ENCODE peak calls at places on chromosome 21, in seven cellular contexts. T is anterior cingulate cortex, B is mesendoderm, Q is sigmoid colon, I is heart left ventricle, R is T-helper 1 cell, W is aorta. O is an unnamed sample.

GRCh38 chr21:38984982-38985422 is 179.3 kb downstream of the ETS2 start:
- DNase-seq in I (no peak), B (no peak), R (no peak), T (no peak), W (no peak), Q (no peak), O (peak)

GRCh38 chr21:21730524-21730923 is 732.3 kb downstream of the NCAM2 start:
- DNase-seq in T (no peak), B (no peak), W (no peak), R (no peak), Q (no peak), I (no peak), O (no peak)

GRCh38 chr21:33069994-33070811 is at the start of gene OLIG1:
- DNase-seq in W (no peak), I (peak), T (peak), R (no peak), B (peak), Q (no peak), O (peak)

GRCh38 chr21:36694041-36694515 is 4.8 kb upstream of the SIM2 start:
- DNase-seq in B (peak), W (no peak), I (no peak), R (no peak), Q (no peak), T (no peak), O (no peak)

GRCh38 chr21:31278511-31279155 is 65.4 kb downstream of the TIAM1 start:
- DNase-seq in W (no peak), T (no peak), R (no peak), I (no peak), Q (no peak), B (no peak), O (no peak)

GRCh38 chr21:42107881-42108553 is 36.9 kb downstream of the UMODL1 start:
- DNase-seq in I (peak), T (peak), Q (no peak), R (peak), W (peak), B (peak), O (no peak)

GRCh38 chr21:44778499-44778911 is 23.1 kb downstream of the UBE2G2 start:
- DNase-seq in T (no peak), B (peak), R (no peak), Q (no peak), I (no peak), W (no peak), O (no peak)

GRCh38 chr21:33657124-33657842 is 15.0 kb downstream of the ITSN1 start:
- DNase-seq in Q (no peak), W (no peak), B (no peak), T (no peak), R (no peak), I (no peak), O (no peak)

GRCh38 chr21:37032877-37033471 is 26.5 kb downstream of the RIPPLY3 start:
- DNase-seq in T (no peak), I (no peak), B (no peak), Q (peak), R (no peak), W (no peak), O (no peak)

GRCh38 chr21:17793675-17794123 is 25.5 kb downstream of the C21orf91 start:
- DNase-seq in B (no peak), T (no peak), I (no peak), R (no peak), Q (no peak), W (no peak), O (no peak)

GRCh38 chr21:38609580-38609979 is 111.3 kb upstream of the ERG start:
- DNase-seq in W (no peak), R (no peak), T (no peak), B (no peak), Q (no peak), I (no peak), O (no peak)

GRCh38 chr21:41973427-41973831 is 19.6 kb upstream of the C2CD2 start:
- DNase-seq in I (peak), W (no peak), R (no peak), T (no peak), Q (no peak), B (no peak), O (no peak)

GRCh38 chr21:32666258-32666657 is 54.1 kb upstream of the CFAP298 start:
- DNase-seq in I (no peak), W (no peak), T (no peak), R (no peak), Q (no peak), B (peak), O (no peak)

GRCh38 chr21:46294647-46295176 is 8.6 kb downstream of the YBEY start:
- DNase-seq in B (peak), R (no peak), T (no peak), Q (no peak), W (no peak), I (no peak), O (no peak)

GRCh38 chr21:32782698-32783097 is 11.1 kb upstream of the PAXBP1 start:
- DNase-seq in R (no peak), Q (no peak), T (no peak), I (no peak), W (no peak), B (no peak), O (no peak)

GRCh38 chr21:44990921-44991320 is 51.1 kb downstream of the SLX9 start:
- DNase-seq in B (no peak), R (no peak), T (no peak), I (peak), Q (peak), W (peak), O (no peak)

GRCh38 chr21:46151261-46151988 is 4.0 kb downstream of the FTCD start:
- DNase-seq in T (no peak), R (no peak), Q (peak), W (peak), B (no peak), I (peak), O (peak)

GRCh38 chr21:44815225-44815624 is 2.6 kb downstream of the SUMO3 start:
- DNase-seq in W (peak), Q (peak), T (no peak), I (no peak), B (no peak), R (no peak), O (no peak)

GRCh38 chr21:44555200-44555875 is 3.3 kb downstream of the KRTAP10-3 start:
- DNase-seq in W (no peak), B (no peak), Q (peak), T (no peak), R (no peak), I (no peak), O (no peak)